ENCODE peak calls at places on chromosomes 12 and 14, in five cellular contexts. G, X, R, I and V are unnamed samples.

GRCh38 chr14:23562822-23563472 is 4.6 kb downstream of the AP1G2 start:
- DNase-seq in G (peak; percentile 55), X (peak; percentile 74), R (no peak), I (peak; percentile 88), V (peak; percentile 61)

GRCh38 chr12:97568336-97569180 is 106.0 kb downstream of the RMST start:
- DNase-seq in G (peak; percentile 59), X (peak; percentile 99), R (no peak), I (no peak), V (no peak)

GRCh38 chr12:50117057-50117622 is 5.1 kb downstream of the COX14 start:
- DNase-seq in G (no peak), X (no peak), R (no peak), I (no peak), V (no peak)

GRCh38 chr14:91866061-91866460 is 1.3 kb downstream of the TC2N start:
- DNase-seq in G (no peak), X (no peak), R (no peak), I (no peak), V (no peak)

GRCh38 chr12:102685172-102685571 is 204.8 kb upstream of the IGF1 start:
- DNase-seq in G (no peak), X (no peak), R (no peak), I (no peak), V (no peak)

GRCh38 chr12:132660047-132660446 is 27.1 kb downstream of the POLE start:
- DNase-seq in G (no peak), X (no peak), R (no peak), I (no peak), V (no peak)

GRCh38 chr14:105622329-105622955 is 96.1 kb downstream of the TMEM121 start:
- DNase-seq in G (no peak), X (no peak), R (no peak), I (no peak), V (no peak)

GRCh38 chr12:632102-632696 is 31.0 kb downstream of the NINJ2 start:
- DNase-seq in G (peak; percentile 98), X (peak; percentile 93), R (no peak), I (no peak), V (no peak)

GRCh38 chr12:45260854-45261253 is 45.0 kb downstream of the ANO6 start:
- DNase-seq in G (no peak), X (no peak), R (no peak), I (no peak), V (no peak)

GRCh38 chr14:105861985-105862465 is 335.6 kb downstream of the TMEM121 start:
- DNase-seq in G (no peak), X (no peak), R (peak; percentile 88), I (no peak), V (no peak)

GRCh38 chr12:59972941-59973340 is 377.1 kb downstream of the SLC16A7 start:
- DNase-seq in G (peak; percentile 5), X (peak; percentile 12), R (no peak), I (no peak), V (no peak)

GRCh38 chr12:119989619-119990381 is 764 bp downstream of the BICDL1 start:
- DNase-seq in G (peak; percentile 71), X (peak; percentile 41), R (no peak), I (peak; percentile 95), V (peak; percentile 82)

GRCh38 chr12:118190266-118190665 is 54.3 kb downstream of the PEBP1 start:
- DNase-seq in G (no peak), X (no peak), R (no peak), I (no peak), V (no peak)

GRCh38 chr12:19428261-19428660 is 11.0 kb upstream of the AEBP2 start:
- DNase-seq in G (no peak), X (no peak), R (no peak), I (no peak), V (no peak)

GRCh38 chr14:97218713-97219355 is 421.7 kb downstream of the VRK1 start:
- DNase-seq in G (peak; percentile 2), X (no peak), R (no peak), I (peak; percentile 78), V (no peak)
- TF ChIP-seq HDAC2 in G (no peak), X (no peak), R (no peak), I (no peak), V (no peak)

GRCh38 chr14:50831704-50832130 is 755 bp upstream of the NIN start:
- DNase-seq in G (peak; percentile 18), X (no peak), R (no peak), I (no peak), V (no peak)

GRCh38 chr14:50828738-50829471 is 2.1 kb downstream of the NIN start:
- DNase-seq in G (no peak), X (no peak), R (no peak), I (no peak), V (no peak)

GRCh38 chr14:50829472-50830043 is 1.4 kb downstream of the NIN start:
- DNase-seq in G (no peak), X (no peak), R (no peak), I (peak; percentile 50), V (no peak)

GRCh38 chr14:50830932-50831703 is at the start of gene NIN:
- DNase-seq in G (peak; percentile 72), X (peak; percentile 33), R (no peak), I (peak; percentile 79), V (peak; percentile 77)

DNA sequence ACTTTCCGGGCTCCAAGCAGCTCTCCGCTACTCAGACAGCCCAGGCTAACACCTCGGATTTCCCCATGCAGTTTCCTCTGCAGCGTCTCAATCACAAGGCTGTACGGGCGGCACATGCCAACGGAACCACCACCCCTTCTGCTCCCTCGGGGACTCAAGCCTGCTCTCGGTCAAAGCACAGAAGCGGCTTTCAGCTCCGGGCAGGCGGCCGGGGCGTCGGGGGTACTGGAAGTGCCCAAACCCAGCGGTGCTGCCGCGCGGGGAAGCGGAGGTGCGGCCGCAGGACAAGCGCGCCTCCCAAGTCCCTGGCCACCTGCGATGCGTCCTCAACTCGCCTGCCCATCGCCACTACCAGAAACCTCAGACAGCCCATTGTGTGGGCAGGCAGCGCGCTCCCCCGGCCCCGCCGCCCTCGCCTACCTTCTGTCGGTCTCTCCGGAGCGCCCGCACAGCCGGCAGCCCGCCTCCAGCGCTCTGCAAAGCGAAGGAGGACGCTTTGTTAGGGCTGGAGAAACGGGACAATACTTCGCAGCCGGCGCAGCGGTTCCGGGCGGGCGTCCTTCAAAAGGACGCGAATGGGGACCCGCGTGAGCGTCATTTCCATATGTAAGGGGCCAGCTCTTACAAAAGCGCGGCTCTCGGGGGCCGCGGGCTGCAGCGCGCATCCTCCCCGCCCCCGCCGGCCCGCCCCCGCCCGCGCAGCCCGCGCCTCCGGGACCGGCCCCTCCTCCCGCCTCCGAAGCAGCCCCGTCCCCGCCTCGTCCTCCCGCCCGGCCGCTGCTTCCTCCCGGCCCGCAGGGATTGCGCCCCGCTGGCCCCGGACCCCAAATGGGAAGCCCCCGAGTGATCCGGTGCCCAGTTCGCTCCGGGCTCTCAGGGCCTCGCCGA is 674 bp downstream of the NIN start:
- DNase-seq in G (peak; percentile 24), X (peak; percentile 22), R (peak; percentile 27), I (peak; percentile 81), V (peak; percentile 24)
- TF ChIP-seq HDAC2 in G (no peak), X (no peak), R (no peak), I (peak; percentile 44), V (no peak)

DNA sequence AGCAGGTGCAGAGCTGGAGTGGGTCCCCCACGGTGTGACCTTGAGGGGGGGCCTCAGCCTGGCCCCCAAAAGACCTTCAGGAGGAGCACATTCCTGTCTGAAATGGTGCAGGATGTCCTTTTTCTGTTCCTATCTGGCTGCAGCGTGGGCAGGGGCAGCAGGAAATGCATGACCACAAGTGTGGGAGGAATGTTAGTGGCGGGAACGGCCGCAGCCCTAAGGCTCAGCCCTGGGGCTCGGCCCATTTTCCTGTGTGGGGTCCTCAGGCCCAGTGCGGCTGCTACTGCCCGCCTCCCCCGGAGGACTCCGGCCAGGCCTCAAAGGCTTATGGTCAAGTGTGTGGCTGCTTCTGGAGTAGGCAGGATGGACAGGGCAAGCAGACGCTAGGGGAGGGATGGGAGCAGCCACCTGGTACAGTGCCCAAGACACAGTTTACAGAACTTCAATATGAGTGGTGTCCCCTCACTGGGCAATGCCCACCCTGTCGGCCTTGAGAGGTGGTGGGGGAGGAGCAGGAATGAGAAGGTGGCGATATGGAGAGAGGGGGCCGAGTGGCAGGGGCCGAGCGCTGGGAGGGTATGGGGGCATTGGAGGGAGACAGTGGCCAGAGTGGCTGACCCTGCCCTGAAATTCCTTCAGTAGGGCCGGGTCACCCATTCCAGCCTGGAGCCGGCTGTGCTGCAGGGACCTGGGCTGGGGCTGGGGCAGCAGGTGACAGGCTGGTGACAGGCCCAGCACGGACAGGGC is 137.4 kb downstream of the CALM1 start:
- DNase-seq in G (no peak), X (no peak), R (no peak), I (no peak), V (peak; percentile 37)
- TF ChIP-seq HDAC2 in G (no peak), X (no peak), R (no peak), I (no peak), V (no peak)

DNA sequence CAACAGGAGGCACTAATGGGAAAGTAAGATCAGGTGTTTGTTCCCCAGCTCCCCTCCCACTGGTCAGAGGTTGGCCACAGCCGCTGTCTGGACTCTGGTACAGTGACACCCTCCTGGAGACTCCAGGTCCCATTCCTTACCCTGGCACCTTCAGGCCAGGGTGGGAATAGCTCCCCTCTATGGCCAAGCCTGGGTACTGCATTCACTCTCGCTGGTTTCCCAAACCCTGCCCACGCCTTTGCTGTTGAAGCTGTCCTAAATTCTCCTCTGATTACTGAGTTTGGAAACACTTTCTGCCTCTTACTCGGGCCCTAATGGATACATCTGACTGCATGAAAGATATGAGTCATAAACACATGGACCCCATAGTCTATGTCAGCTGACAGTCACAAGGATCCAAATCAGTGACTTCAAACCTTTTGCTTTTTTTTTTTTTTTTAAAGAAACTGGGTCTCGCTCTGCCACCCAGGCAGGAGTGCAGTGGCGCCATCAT is 17.9 kb downstream of the HRK start:
- DNase-seq in G (peak; percentile 65), X (peak; percentile 52), R (no peak), I (peak; percentile 91), V (peak; percentile 57)
- TF ChIP-seq HDAC2 in G (no peak), X (no peak), R (no peak), I (no peak), V (no peak)